ENCODE peak calls at places on chromosomes 1 and 21, in ten cellular contexts. One of them, this sample, is unnamed.

GRCh38 chr1:54604572-54605370 is 18.6 kb downstream of the FAM151A start:
- DNase-seq in NB4: peak; percentile 67
- DNase-seq in tibial artery: no peak
- DNase-seq in AG04449: no peak
- DNase-seq in ovary: no peak
- DNase-seq in suprapubic skin: peak; percentile 46
- DNase-seq in CD8-positive, alpha-beta T cell: no peak
- DNase-seq in CD4-positive, CD25-positive, alpha-beta regulatory T cell: no peak
- DNase-seq in prostate gland: peak; percentile 17
- DNase-seq in neural progenitor cell: no peak
- DNase-seq in this sample: peak; percentile 92

GRCh38 chr1:147586412-147586811 is 45.1 kb downstream of the BCL9 start:
- DNase-seq in neural progenitor cell: peak; percentile 77
- DNase-seq in prostate gland: no peak
- DNase-seq in AG04449: no peak
- DNase-seq in CD4-positive, CD25-positive, alpha-beta regulatory T cell: no peak
- DNase-seq in CD8-positive, alpha-beta T cell: no peak
- DNase-seq in tibial artery: no peak
- DNase-seq in suprapubic skin: no peak
- DNase-seq in ovary: no peak
- DNase-seq in NB4: no peak
- DNase-seq in this sample: no peak

GRCh38 chr1:92096317-92096716 is 16.2 kb downstream of the BTBD8 start:
- DNase-seq in prostate gland: no peak
- DNase-seq in AG04449: no peak
- DNase-seq in tibial artery: no peak
- DNase-seq in CD8-positive, alpha-beta T cell: no peak
- DNase-seq in suprapubic skin: no peak
- DNase-seq in ovary: no peak
- DNase-seq in NB4: peak; percentile 84
- DNase-seq in CD4-positive, CD25-positive, alpha-beta regulatory T cell: no peak
- DNase-seq in neural progenitor cell: no peak
- DNase-seq in this sample: no peak

GRCh38 chr1:113391643-113392271 is 1.4 kb downstream of the MAGI3 start:
- DNase-seq in CD4-positive, CD25-positive, alpha-beta regulatory T cell: no peak
- DNase-seq in neural progenitor cell: peak; percentile 21
- DNase-seq in NB4: peak; percentile 9
- DNase-seq in tibial artery: no peak
- DNase-seq in CD8-positive, alpha-beta T cell: no peak
- DNase-seq in ovary: peak; percentile 26
- DNase-seq in suprapubic skin: no peak
- DNase-seq in prostate gland: peak; percentile 43
- DNase-seq in AG04449: no peak
- DNase-seq in this sample: no peak

GRCh38 chr21:14500873-14501272 is 45.2 kb downstream of the SAMSN1 start:
- DNase-seq in NB4: no peak
- DNase-seq in tibial artery: no peak
- DNase-seq in CD8-positive, alpha-beta T cell: no peak
- DNase-seq in neural progenitor cell: no peak
- DNase-seq in AG04449: no peak
- DNase-seq in CD4-positive, CD25-positive, alpha-beta regulatory T cell: no peak
- DNase-seq in ovary: no peak
- DNase-seq in suprapubic skin: no peak
- DNase-seq in prostate gland: no peak
- DNase-seq in this sample: no peak

GRCh38 chr1:231242516-231243198 is 1.6 kb downstream of the GNPAT start:
- DNase-seq in CD4-positive, CD25-positive, alpha-beta regulatory T cell: no peak
- DNase-seq in CD8-positive, alpha-beta T cell: no peak
- DNase-seq in suprapubic skin: no peak
- DNase-seq in AG04449: no peak
- DNase-seq in tibial artery: no peak
- DNase-seq in ovary: no peak
- DNase-seq in prostate gland: no peak
- DNase-seq in neural progenitor cell: no peak
- DNase-seq in NB4: peak; percentile 49
- DNase-seq in this sample: no peak

GRCh38 chr1:53286950-53287349 is 40.9 kb downstream of the LRP8 start:
- DNase-seq in neural progenitor cell: peak; percentile 72
- DNase-seq in tibial artery: no peak
- DNase-seq in prostate gland: no peak
- DNase-seq in CD8-positive, alpha-beta T cell: no peak
- DNase-seq in ovary: no peak
- DNase-seq in NB4: no peak
- DNase-seq in CD4-positive, CD25-positive, alpha-beta regulatory T cell: no peak
- DNase-seq in AG04449: no peak
- DNase-seq in suprapubic skin: no peak
- DNase-seq in this sample: no peak

GRCh38 chr1:6703016-6703415 is 1.4 kb upstream of the DNAJC11 start:
- DNase-seq in NB4: no peak
- DNase-seq in tibial artery: no peak
- DNase-seq in neural progenitor cell: no peak
- DNase-seq in ovary: no peak
- DNase-seq in CD8-positive, alpha-beta T cell: no peak
- DNase-seq in prostate gland: no peak
- DNase-seq in suprapubic skin: no peak
- DNase-seq in CD4-positive, CD25-positive, alpha-beta regulatory T cell: no peak
- DNase-seq in AG04449: no peak
- DNase-seq in this sample: no peak

GRCh38 chr1:14866841-14867626 is 268.5 kb downstream of the KAZN start:
- DNase-seq in suprapubic skin: no peak
- DNase-seq in neural progenitor cell: peak; percentile 29
- DNase-seq in CD8-positive, alpha-beta T cell: no peak
- DNase-seq in AG04449: no peak
- DNase-seq in ovary: no peak
- DNase-seq in CD4-positive, CD25-positive, alpha-beta regulatory T cell: no peak
- DNase-seq in tibial artery: no peak
- DNase-seq in prostate gland: no peak
- DNase-seq in NB4: peak; percentile 32
- DNase-seq in this sample: no peak

GRCh38 chr1:207713529-207713928 is 38.3 kb upstream of the CD46 start:
- DNase-seq in CD8-positive, alpha-beta T cell: no peak
- DNase-seq in neural progenitor cell: no peak
- DNase-seq in AG04449: no peak
- DNase-seq in suprapubic skin: no peak
- DNase-seq in ovary: no peak
- DNase-seq in CD4-positive, CD25-positive, alpha-beta regulatory T cell: no peak
- DNase-seq in NB4: no peak
- DNase-seq in tibial artery: no peak
- DNase-seq in prostate gland: no peak
- DNase-seq in this sample: peak; percentile 5

GRCh38 chr1:7103322-7104052 is 318.2 kb downstream of the CAMTA1 start:
- DNase-seq in CD4-positive, CD25-positive, alpha-beta regulatory T cell: no peak
- DNase-seq in tibial artery: no peak
- DNase-seq in CD8-positive, alpha-beta T cell: no peak
- DNase-seq in neural progenitor cell: no peak
- DNase-seq in NB4: no peak
- DNase-seq in suprapubic skin: no peak
- DNase-seq in prostate gland: no peak
- DNase-seq in ovary: no peak
- DNase-seq in AG04449: no peak
- DNase-seq in this sample: no peak

GRCh38 chr1:42334240-42335049 is 590 bp downstream of the FOXJ3 start:
- DNase-seq in AG04449: no peak
- DNase-seq in ovary: no peak
- DNase-seq in CD8-positive, alpha-beta T cell: peak; percentile 5
- DNase-seq in NB4: peak; percentile 75
- DNase-seq in prostate gland: peak; percentile 34
- DNase-seq in tibial artery: peak; percentile 72
- DNase-seq in suprapubic skin: peak; percentile 78
- DNase-seq in CD4-positive, CD25-positive, alpha-beta regulatory T cell: no peak
- DNase-seq in neural progenitor cell: peak; percentile 75
- DNase-seq in this sample: no peak

GRCh38 chr1:225565845-225566244 is 87.1 kb downstream of the ENAH start:
- DNase-seq in CD8-positive, alpha-beta T cell: no peak
- DNase-seq in CD4-positive, CD25-positive, alpha-beta regulatory T cell: no peak
- DNase-seq in NB4: peak; percentile 71
- DNase-seq in ovary: no peak
- DNase-seq in tibial artery: no peak
- DNase-seq in prostate gland: no peak
- DNase-seq in neural progenitor cell: no peak
- DNase-seq in AG04449: no peak
- DNase-seq in suprapubic skin: peak; percentile 62
- DNase-seq in this sample: no peak

GRCh38 chr1:118077331-118078055 is 107.5 kb downstream of the SPAG17 start:
- DNase-seq in ovary: no peak
- DNase-seq in CD4-positive, CD25-positive, alpha-beta regulatory T cell: no peak
- DNase-seq in suprapubic skin: no peak
- DNase-seq in AG04449: no peak
- DNase-seq in prostate gland: no peak
- DNase-seq in CD8-positive, alpha-beta T cell: no peak
- DNase-seq in tibial artery: no peak
- DNase-seq in NB4: peak; percentile 26
- DNase-seq in neural progenitor cell: peak; percentile 51
- DNase-seq in this sample: no peak

GRCh38 chr1:175735144-175735543 is 8.3 kb downstream of the TNR start:
- DNase-seq in neural progenitor cell: no peak
- DNase-seq in NB4: no peak
- DNase-seq in ovary: no peak
- DNase-seq in CD4-positive, CD25-positive, alpha-beta regulatory T cell: no peak
- DNase-seq in prostate gland: no peak
- DNase-seq in AG04449: no peak
- DNase-seq in CD8-positive, alpha-beta T cell: no peak
- DNase-seq in tibial artery: no peak
- DNase-seq in suprapubic skin: no peak
- DNase-seq in this sample: no peak

GRCh38 chr1:19799233-19799876 is 361 bp downstream of the TMCO4 start:
- DNase-seq in tibial artery: peak; percentile 83
- DNase-seq in CD4-positive, CD25-positive, alpha-beta regulatory T cell: peak; percentile 43
- DNase-seq in neural progenitor cell: peak; percentile 38
- DNase-seq in AG04449: no peak
- DNase-seq in prostate gland: peak; percentile 61
- DNase-seq in suprapubic skin: peak; percentile 75
- DNase-seq in NB4: peak; percentile 78
- DNase-seq in ovary: peak; percentile 66
- DNase-seq in CD8-positive, alpha-beta T cell: peak; percentile 13
- DNase-seq in this sample: no peak

GRCh38 chr21:45309069-45309521 is 21.4 kb upstream of the POFUT2 start:
- DNase-seq in ovary: peak; percentile 83
- DNase-seq in CD8-positive, alpha-beta T cell: no peak
- DNase-seq in neural progenitor cell: peak; percentile 82
- DNase-seq in prostate gland: no peak
- DNase-seq in CD4-positive, CD25-positive, alpha-beta regulatory T cell: no peak
- DNase-seq in tibial artery: peak; percentile 89
- DNase-seq in AG04449: no peak
- DNase-seq in suprapubic skin: peak; percentile 76
- DNase-seq in NB4: peak; percentile 79
- DNase-seq in this sample: no peak

DNA sequence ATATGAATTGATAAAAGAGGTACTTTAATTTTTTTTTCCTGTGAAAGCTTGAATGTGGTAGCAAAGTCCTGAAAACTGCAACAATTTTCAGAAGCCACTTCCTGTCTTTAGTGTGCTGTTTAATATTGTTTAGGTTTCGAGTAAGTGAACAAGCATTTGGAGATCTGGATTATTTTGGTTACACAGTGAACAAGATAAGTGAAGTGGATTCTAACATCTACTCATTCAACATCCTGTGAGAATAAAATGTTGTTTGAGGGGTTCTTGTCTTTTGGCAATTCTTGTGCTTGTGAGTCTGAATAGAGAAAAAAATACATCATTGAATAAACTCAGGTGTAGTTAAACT is 35.2 kb upstream of the PLA2G4A start:
- DNase-seq in prostate gland: no peak
- DNase-seq in neural progenitor cell: no peak
- DNase-seq in AG04449: no peak
- DNase-seq in CD8-positive, alpha-beta T cell: no peak
- DNase-seq in ovary: no peak
- DNase-seq in suprapubic skin: no peak
- DNase-seq in CD4-positive, CD25-positive, alpha-beta regulatory T cell: no peak
- DNase-seq in NB4: no peak
- DNase-seq in tibial artery: no peak
- DNase-seq in this sample: no peak
- H3K4me3 ChIP-seq in prostate gland: no peak overlapping the region
- H3K4me3 ChIP-seq in neural progenitor cell: no peak overlapping the region
- H3K4me3 ChIP-seq in AG04449: no peak overlapping the region
- H3K4me3 ChIP-seq in CD8-positive, alpha-beta T cell: no peak overlapping the region
- H3K4me3 ChIP-seq in ovary: no peak overlapping the region
- H3K4me3 ChIP-seq in suprapubic skin: no peak overlapping the region
- H3K4me3 ChIP-seq in CD4-positive, CD25-positive, alpha-beta regulatory T cell: no peak overlapping the region
- H3K4me3 ChIP-seq in NB4: no peak overlapping the region
- H3K4me3 ChIP-seq in tibial artery: no peak overlapping the region
- H3K4me3 ChIP-seq in this sample: no peak overlapping the region

GRCh38 chr1:77672374-77672773 is 10.1 kb downstream of the ZZZ3 start:
- DNase-seq in CD4-positive, CD25-positive, alpha-beta regulatory T cell: no peak
- DNase-seq in AG04449: no peak
- DNase-seq in suprapubic skin: no peak
- DNase-seq in neural progenitor cell: no peak
- DNase-seq in CD8-positive, alpha-beta T cell: no peak
- DNase-seq in ovary: no peak
- DNase-seq in NB4: no peak
- DNase-seq in tibial artery: no peak
- DNase-seq in prostate gland: no peak
- DNase-seq in this sample: no peak
- H3K4me3 ChIP-seq in CD4-positive, CD25-positive, alpha-beta regulatory T cell: peak overlapping the region; percentile 42
- H3K4me3 ChIP-seq in AG04449: no peak overlapping the region
- H3K4me3 ChIP-seq in suprapubic skin: no peak overlapping the region
- H3K4me3 ChIP-seq in neural progenitor cell: no peak overlapping the region
- H3K4me3 ChIP-seq in CD8-positive, alpha-beta T cell: no peak overlapping the region
- H3K4me3 ChIP-seq in ovary: no peak overlapping the region
- H3K4me3 ChIP-seq in NB4: no peak overlapping the region
- H3K4me3 ChIP-seq in tibial artery: no peak overlapping the region
- H3K4me3 ChIP-seq in prostate gland: no peak overlapping the region
- H3K4me3 ChIP-seq in this sample: no peak overlapping the region

GRCh38 chr21:35932232-35932911 is 128.0 kb downstream of the SETD4 start:
- DNase-seq in CD8-positive, alpha-beta T cell: no peak
- DNase-seq in tibial artery: peak; percentile 70
- DNase-seq in CD4-positive, CD25-positive, alpha-beta regulatory T cell: no peak
- DNase-seq in suprapubic skin: no peak
- DNase-seq in ovary: no peak
- DNase-seq in neural progenitor cell: no peak
- DNase-seq in prostate gland: no peak
- DNase-seq in NB4: peak; percentile 94
- DNase-seq in AG04449: peak; percentile 60
- DNase-seq in this sample: peak; percentile 21
- H3K4me3 ChIP-seq in CD8-positive, alpha-beta T cell: no peak overlapping the region
- H3K4me3 ChIP-seq in tibial artery: no peak overlapping the region
- H3K4me3 ChIP-seq in CD4-positive, CD25-positive, alpha-beta regulatory T cell: no peak overlapping the region
- H3K4me3 ChIP-seq in suprapubic skin: no peak overlapping the region
- H3K4me3 ChIP-seq in ovary: no peak overlapping the region
- H3K4me3 ChIP-seq in neural progenitor cell: no peak overlapping the region
- H3K4me3 ChIP-seq in prostate gland: no peak overlapping the region
- H3K4me3 ChIP-seq in NB4: no peak overlapping the region
- H3K4me3 ChIP-seq in AG04449: peak overlapping the region; percentile 0
- H3K4me3 ChIP-seq in this sample: no peak overlapping the region

GRCh38 chr1:100131623-100132022 is 1.1 kb downstream of the SASS6 start:
- DNase-seq in suprapubic skin: no peak
- DNase-seq in CD4-positive, CD25-positive, alpha-beta regulatory T cell: no peak
- DNase-seq in prostate gland: no peak
- DNase-seq in neural progenitor cell: no peak
- DNase-seq in ovary: no peak
- DNase-seq in tibial artery: no peak
- DNase-seq in NB4: no peak
- DNase-seq in CD8-positive, alpha-beta T cell: no peak
- DNase-seq in AG04449: no peak
- DNase-seq in this sample: no peak
- H3K4me3 ChIP-seq in suprapubic skin: no peak overlapping the region
- H3K4me3 ChIP-seq in CD4-positive, CD25-positive, alpha-beta regulatory T cell: peak overlapping the region; percentile 97
- H3K4me3 ChIP-seq in prostate gland: no peak overlapping the region
- H3K4me3 ChIP-seq in neural progenitor cell: peak overlapping the region; percentile 87
- H3K4me3 ChIP-seq in ovary: no peak overlapping the region
- H3K4me3 ChIP-seq in tibial artery: peak overlapping the region; percentile 67
- H3K4me3 ChIP-seq in NB4: peak overlapping the region; percentile 96
- H3K4me3 ChIP-seq in CD8-positive, alpha-beta T cell: no peak overlapping the region
- H3K4me3 ChIP-seq in AG04449: peak overlapping the region; percentile 96
- H3K4me3 ChIP-seq in this sample: peak overlapping the region; percentile 98